ENCODE peak calls at places on chromosome 12, in nine cellular contexts. One of them, this sample, is unnamed.

GRCh38 chr12:31966558-31967205 is 7.5 kb downstream of the RESF1 start:
- DNase-seq in hepatic stellate cell: no peak
- DNase-seq in NCI-H2171 treated with DMSO at 0.1 percent for 48 hours: no peak
- DNase-seq in activated naive CD4-positive, alpha-beta T cell treated with anti-CD3 and anti-CD28 coated beads, Interleukin-2, amount 50 U/mL, for 16 hours: no peak
- DNase-seq in H9: no peak
- DNase-seq in Daoy: no peak
- DNase-seq in EL: no peak
- DNase-seq in A549: no peak
- DNase-seq in D341Med: no peak
- DNase-seq in this sample: no peak

GRCh38 chr12:117664169-117664568 is 302.7 kb upstream of the NOS1 start:
- DNase-seq in NCI-H2171 treated with DMSO at 0.1 percent for 48 hours: no peak
- DNase-seq in A549: no peak
- DNase-seq in hepatic stellate cell: no peak
- DNase-seq in D341Med: no peak
- DNase-seq in EL: no peak
- DNase-seq in activated naive CD4-positive, alpha-beta T cell treated with anti-CD3 and anti-CD28 coated beads, Interleukin-2, amount 50 U/mL, for 16 hours: no peak
- DNase-seq in Daoy: no peak
- DNase-seq in H9: no peak
- DNase-seq in this sample: no peak

GRCh38 chr12:27619308-27619707 is 76.9 kb upstream of the REP15 start:
- DNase-seq in D341Med: no peak
- DNase-seq in NCI-H2171 treated with DMSO at 0.1 percent for 48 hours: no peak
- DNase-seq in H9: no peak
- DNase-seq in Daoy: peak
- DNase-seq in activated naive CD4-positive, alpha-beta T cell treated with anti-CD3 and anti-CD28 coated beads, Interleukin-2, amount 50 U/mL, for 16 hours: no peak
- DNase-seq in hepatic stellate cell: peak
- DNase-seq in EL: peak
- DNase-seq in A549: peak
- DNase-seq in this sample: peak

GRCh38 chr12:95470300-95470699 is 3.7 kb upstream of the METAP2 start:
- DNase-seq in NCI-H2171 treated with DMSO at 0.1 percent for 48 hours: no peak
- DNase-seq in D341Med: no peak
- DNase-seq in Daoy: no peak
- DNase-seq in hepatic stellate cell: no peak
- DNase-seq in H9: no peak
- DNase-seq in activated naive CD4-positive, alpha-beta T cell treated with anti-CD3 and anti-CD28 coated beads, Interleukin-2, amount 50 U/mL, for 16 hours: no peak
- DNase-seq in A549: no peak
- DNase-seq in EL: no peak
- DNase-seq in this sample: no peak

GRCh38 chr12:58711968-58712367 is 208.3 kb downstream of the LRIG3 start:
- DNase-seq in A549: no peak
- DNase-seq in Daoy: no peak
- DNase-seq in activated naive CD4-positive, alpha-beta T cell treated with anti-CD3 and anti-CD28 coated beads, Interleukin-2, amount 50 U/mL, for 16 hours: no peak
- DNase-seq in D341Med: no peak
- DNase-seq in hepatic stellate cell: no peak
- DNase-seq in EL: peak
- DNase-seq in H9: no peak
- DNase-seq in NCI-H2171 treated with DMSO at 0.1 percent for 48 hours: no peak
- DNase-seq in this sample: peak

GRCh38 chr12:64551676-64552075 is 58.6 kb upstream of the RASSF3 start:
- DNase-seq in NCI-H2171 treated with DMSO at 0.1 percent for 48 hours: no peak
- DNase-seq in Daoy: no peak
- DNase-seq in hepatic stellate cell: no peak
- DNase-seq in D341Med: no peak
- DNase-seq in activated naive CD4-positive, alpha-beta T cell treated with anti-CD3 and anti-CD28 coated beads, Interleukin-2, amount 50 U/mL, for 16 hours: no peak
- DNase-seq in A549: no peak
- DNase-seq in H9: no peak
- DNase-seq in EL: no peak
- DNase-seq in this sample: no peak

GRCh38 chr12:123142948-123143752 is 7.7 kb downstream of the PITPNM2 start:
- DNase-seq in D341Med: no peak
- DNase-seq in Daoy: no peak
- DNase-seq in NCI-H2171 treated with DMSO at 0.1 percent for 48 hours: no peak
- DNase-seq in H9: peak
- DNase-seq in A549: no peak
- DNase-seq in EL: no peak
- DNase-seq in hepatic stellate cell: no peak
- DNase-seq in activated naive CD4-positive, alpha-beta T cell treated with anti-CD3 and anti-CD28 coated beads, Interleukin-2, amount 50 U/mL, for 16 hours: no peak
- DNase-seq in this sample: peak

GRCh38 chr12:34402228-34402898 is 380.1 kb downstream of the ALG10 start:
- DNase-seq in A549: no peak
- DNase-seq in Daoy: peak
- DNase-seq in EL: no peak
- DNase-seq in hepatic stellate cell: no peak
- DNase-seq in activated naive CD4-positive, alpha-beta T cell treated with anti-CD3 and anti-CD28 coated beads, Interleukin-2, amount 50 U/mL, for 16 hours: peak
- DNase-seq in D341Med: peak
- DNase-seq in H9: peak
- DNase-seq in NCI-H2171 treated with DMSO at 0.1 percent for 48 hours: no peak
- DNase-seq in this sample: no peak

GRCh38 chr12:71135812-71136176 is 22.0 kb downstream of the TSPAN8 start:
- DNase-seq in hepatic stellate cell: no peak
- DNase-seq in activated naive CD4-positive, alpha-beta T cell treated with anti-CD3 and anti-CD28 coated beads, Interleukin-2, amount 50 U/mL, for 16 hours: no peak
- DNase-seq in EL: no peak
- DNase-seq in Daoy: no peak
- DNase-seq in H9: no peak
- DNase-seq in A549: no peak
- DNase-seq in NCI-H2171 treated with DMSO at 0.1 percent for 48 hours: no peak
- DNase-seq in D341Med: no peak
- DNase-seq in this sample: no peak

GRCh38 chr12:68175566-68176033 is 16.1 kb upstream of the IFNG start:
- DNase-seq in EL: no peak
- DNase-seq in activated naive CD4-positive, alpha-beta T cell treated with anti-CD3 and anti-CD28 coated beads, Interleukin-2, amount 50 U/mL, for 16 hours: peak
- DNase-seq in A549: no peak
- DNase-seq in H9: no peak
- DNase-seq in D341Med: no peak
- DNase-seq in NCI-H2171 treated with DMSO at 0.1 percent for 48 hours: no peak
- DNase-seq in Daoy: peak
- DNase-seq in hepatic stellate cell: no peak
- DNase-seq in this sample: no peak

GRCh38 chr12:21987786-21988185 is 46.6 kb upstream of the ABCC9 start:
- DNase-seq in hepatic stellate cell: no peak
- DNase-seq in Daoy: no peak
- DNase-seq in D341Med: no peak
- DNase-seq in activated naive CD4-positive, alpha-beta T cell treated with anti-CD3 and anti-CD28 coated beads, Interleukin-2, amount 50 U/mL, for 16 hours: no peak
- DNase-seq in H9: no peak
- DNase-seq in A549: no peak
- DNase-seq in EL: no peak
- DNase-seq in NCI-H2171 treated with DMSO at 0.1 percent for 48 hours: no peak
- DNase-seq in this sample: no peak

GRCh38 chr12:17266856-17267255 is 660.9 kb upstream of the LMO3 start:
- DNase-seq in Daoy: no peak
- DNase-seq in D341Med: no peak
- DNase-seq in hepatic stellate cell: no peak
- DNase-seq in EL: no peak
- DNase-seq in A549: no peak
- DNase-seq in activated naive CD4-positive, alpha-beta T cell treated with anti-CD3 and anti-CD28 coated beads, Interleukin-2, amount 50 U/mL, for 16 hours: no peak
- DNase-seq in NCI-H2171 treated with DMSO at 0.1 percent for 48 hours: no peak
- DNase-seq in H9: no peak
- DNase-seq in this sample: no peak

GRCh38 chr12:40587416-40587815 is 104.8 kb upstream of the CNTN1 start:
- DNase-seq in A549: no peak
- DNase-seq in NCI-H2171 treated with DMSO at 0.1 percent for 48 hours: no peak
- DNase-seq in hepatic stellate cell: no peak
- DNase-seq in Daoy: no peak
- DNase-seq in D341Med: no peak
- DNase-seq in activated naive CD4-positive, alpha-beta T cell treated with anti-CD3 and anti-CD28 coated beads, Interleukin-2, amount 50 U/mL, for 16 hours: no peak
- DNase-seq in EL: no peak
- DNase-seq in H9: no peak
- DNase-seq in this sample: no peak

GRCh38 chr12:123723765-123724164 is 11.6 kb downstream of the ATP6V0A2 start:
- DNase-seq in NCI-H2171 treated with DMSO at 0.1 percent for 48 hours: no peak
- DNase-seq in activated naive CD4-positive, alpha-beta T cell treated with anti-CD3 and anti-CD28 coated beads, Interleukin-2, amount 50 U/mL, for 16 hours: no peak
- DNase-seq in Daoy: no peak
- DNase-seq in hepatic stellate cell: no peak
- DNase-seq in EL: no peak
- DNase-seq in H9: no peak
- DNase-seq in A549: no peak
- DNase-seq in D341Med: no peak
- DNase-seq in this sample: no peak

GRCh38 chr12:124233041-124233836 is 61.7 kb upstream of the RFLNA start:
- DNase-seq in A549: no peak
- DNase-seq in D341Med: no peak
- DNase-seq in hepatic stellate cell: peak
- DNase-seq in activated naive CD4-positive, alpha-beta T cell treated with anti-CD3 and anti-CD28 coated beads, Interleukin-2, amount 50 U/mL, for 16 hours: no peak
- DNase-seq in NCI-H2171 treated with DMSO at 0.1 percent for 48 hours: no peak
- DNase-seq in H9: no peak
- DNase-seq in EL: peak
- DNase-seq in Daoy: peak
- DNase-seq in this sample: peak

GRCh38 chr12:124006582-124007170 is 33.7 kb downstream of the ZNF664 start:
- DNase-seq in A549: no peak
- DNase-seq in D341Med: no peak
- DNase-seq in hepatic stellate cell: no peak
- DNase-seq in activated naive CD4-positive, alpha-beta T cell treated with anti-CD3 and anti-CD28 coated beads, Interleukin-2, amount 50 U/mL, for 16 hours: peak
- DNase-seq in Daoy: no peak
- DNase-seq in H9: no peak
- DNase-seq in NCI-H2171 treated with DMSO at 0.1 percent for 48 hours: no peak
- DNase-seq in EL: no peak
- DNase-seq in this sample: no peak

GRCh38 chr12:57552692-57553321 is 3.0 kb downstream of the KIF5A start:
- DNase-seq in A549: no peak
- DNase-seq in Daoy: peak
- DNase-seq in NCI-H2171 treated with DMSO at 0.1 percent for 48 hours: no peak
- DNase-seq in D341Med: no peak
- DNase-seq in EL: peak
- DNase-seq in H9: no peak
- DNase-seq in activated naive CD4-positive, alpha-beta T cell treated with anti-CD3 and anti-CD28 coated beads, Interleukin-2, amount 50 U/mL, for 16 hours: no peak
- DNase-seq in hepatic stellate cell: peak
- DNase-seq in this sample: peak

GRCh38 chr12:11650279-11650696 is 814 bp downstream of the ETV6 start:
- DNase-seq in EL: no peak
- DNase-seq in hepatic stellate cell: no peak
- DNase-seq in Daoy: peak
- DNase-seq in A549: no peak
- DNase-seq in activated naive CD4-positive, alpha-beta T cell treated with anti-CD3 and anti-CD28 coated beads, Interleukin-2, amount 50 U/mL, for 16 hours: peak
- DNase-seq in H9: peak
- DNase-seq in D341Med: no peak
- DNase-seq in NCI-H2171 treated with DMSO at 0.1 percent for 48 hours: no peak
- DNase-seq in this sample: peak

GRCh38 chr12:89971880-89972279 is 263.2 kb upstream of the ATP2B1 start:
- DNase-seq in NCI-H2171 treated with DMSO at 0.1 percent for 48 hours: no peak
- DNase-seq in A549: no peak
- DNase-seq in D341Med: no peak
- DNase-seq in EL: no peak
- DNase-seq in Daoy: no peak
- DNase-seq in activated naive CD4-positive, alpha-beta T cell treated with anti-CD3 and anti-CD28 coated beads, Interleukin-2, amount 50 U/mL, for 16 hours: no peak
- DNase-seq in hepatic stellate cell: no peak
- DNase-seq in H9: no peak
- DNase-seq in this sample: no peak

GRCh38 chr12:52093346-52093745 is 13.8 kb downstream of the SMIM41 start:
- DNase-seq in NCI-H2171 treated with DMSO at 0.1 percent for 48 hours: no peak
- DNase-seq in Daoy: no peak
- DNase-seq in D341Med: no peak
- DNase-seq in activated naive CD4-positive, alpha-beta T cell treated with anti-CD3 and anti-CD28 coated beads, Interleukin-2, amount 50 U/mL, for 16 hours: no peak
- DNase-seq in EL: no peak
- DNase-seq in H9: no peak
- DNase-seq in hepatic stellate cell: no peak
- DNase-seq in A549: no peak
- DNase-seq in this sample: no peak

GRCh38 chr12:4813741-4814140 is 93.5 kb downstream of the GALNT8 start:
- DNase-seq in EL: no peak
- DNase-seq in H9: no peak
- DNase-seq in D341Med: no peak
- DNase-seq in A549: no peak
- DNase-seq in Daoy: no peak
- DNase-seq in activated naive CD4-positive, alpha-beta T cell treated with anti-CD3 and anti-CD28 coated beads, Interleukin-2, amount 50 U/mL, for 16 hours: no peak
- DNase-seq in hepatic stellate cell: no peak
- DNase-seq in NCI-H2171 treated with DMSO at 0.1 percent for 48 hours: no peak
- DNase-seq in this sample: no peak

GRCh38 chr12:31874961-31875608 is 84.1 kb upstream of the RESF1 start:
- DNase-seq in activated naive CD4-positive, alpha-beta T cell treated with anti-CD3 and anti-CD28 coated beads, Interleukin-2, amount 50 U/mL, for 16 hours: peak
- DNase-seq in H9: peak
- DNase-seq in EL: peak
- DNase-seq in hepatic stellate cell: peak
- DNase-seq in D341Med: no peak
- DNase-seq in NCI-H2171 treated with DMSO at 0.1 percent for 48 hours: no peak
- DNase-seq in A549: peak
- DNase-seq in Daoy: peak
- DNase-seq in this sample: peak

GRCh38 chr12:53613821-53614220 is 12.4 kb downstream of the ATF7 start:
- DNase-seq in EL: no peak
- DNase-seq in H9: no peak
- DNase-seq in NCI-H2171 treated with DMSO at 0.1 percent for 48 hours: no peak
- DNase-seq in hepatic stellate cell: no peak
- DNase-seq in Daoy: no peak
- DNase-seq in A549: no peak
- DNase-seq in D341Med: no peak
- DNase-seq in activated naive CD4-positive, alpha-beta T cell treated with anti-CD3 and anti-CD28 coated beads, Interleukin-2, amount 50 U/mL, for 16 hours: no peak
- DNase-seq in this sample: no peak

GRCh38 chr12:21828779-21829178 is 54.3 kb upstream of the KCNJ8 start:
- DNase-seq in activated naive CD4-positive, alpha-beta T cell treated with anti-CD3 and anti-CD28 coated beads, Interleukin-2, amount 50 U/mL, for 16 hours: no peak
- DNase-seq in H9: no peak
- DNase-seq in NCI-H2171 treated with DMSO at 0.1 percent for 48 hours: peak
- DNase-seq in hepatic stellate cell: peak
- DNase-seq in D341Med: no peak
- DNase-seq in EL: peak
- DNase-seq in Daoy: no peak
- DNase-seq in A549: no peak
- DNase-seq in this sample: no peak

GRCh38 chr12:12563529-12563928 is 866 bp upstream of the DUSP16 start:
- DNase-seq in hepatic stellate cell: no peak
- DNase-seq in A549: no peak
- DNase-seq in H9: no peak
- DNase-seq in Daoy: no peak
- DNase-seq in EL: peak
- DNase-seq in D341Med: no peak
- DNase-seq in activated naive CD4-positive, alpha-beta T cell treated with anti-CD3 and anti-CD28 coated beads, Interleukin-2, amount 50 U/mL, for 16 hours: no peak
- DNase-seq in NCI-H2171 treated with DMSO at 0.1 percent for 48 hours: no peak
- DNase-seq in this sample: no peak

GRCh38 chr12:67155863-67156262 is 113.3 kb upstream of the CAND1 start:
- DNase-seq in NCI-H2171 treated with DMSO at 0.1 percent for 48 hours: no peak
- DNase-seq in Daoy: peak
- DNase-seq in A549: no peak
- DNase-seq in EL: peak
- DNase-seq in activated naive CD4-positive, alpha-beta T cell treated with anti-CD3 and anti-CD28 coated beads, Interleukin-2, amount 50 U/mL, for 16 hours: no peak
- DNase-seq in D341Med: no peak
- DNase-seq in H9: no peak
- DNase-seq in hepatic stellate cell: no peak
- DNase-seq in this sample: peak

GRCh38 chr12:57899010-57899662 is 42.2 kb upstream of the ATP23 start:
- DNase-seq in Daoy: peak
- DNase-seq in H9: no peak
- DNase-seq in hepatic stellate cell: peak
- DNase-seq in A549: no peak
- DNase-seq in D341Med: no peak
- DNase-seq in NCI-H2171 treated with DMSO at 0.1 percent for 48 hours: no peak
- DNase-seq in activated naive CD4-positive, alpha-beta T cell treated with anti-CD3 and anti-CD28 coated beads, Interleukin-2, amount 50 U/mL, for 16 hours: peak
- DNase-seq in EL: peak
- DNase-seq in this sample: peak

GRCh38 chr12:32921397-32921796 is 24.8 kb upstream of the PKP2 start:
- DNase-seq in hepatic stellate cell: no peak
- DNase-seq in H9: no peak
- DNase-seq in Daoy: no peak
- DNase-seq in A549: no peak
- DNase-seq in NCI-H2171 treated with DMSO at 0.1 percent for 48 hours: no peak
- DNase-seq in D341Med: no peak
- DNase-seq in activated naive CD4-positive, alpha-beta T cell treated with anti-CD3 and anti-CD28 coated beads, Interleukin-2, amount 50 U/mL, for 16 hours: no peak
- DNase-seq in EL: peak
- DNase-seq in this sample: peak

This sample was measured in MG63.